ENCODE peak calls at places on chromosomes 7 and 10, in four cellular contexts. V is body of pancreas, M is fibroblast of lung, X is lung. J is an unnamed sample. For H3K36me3 and H3K4me1, the result is how much of the 10 kb centered on the place peaks cover.

GRCh38 chr7:107233174-107233573 is 64.4 kb downstream of the HBP1 start:
- DNase-seq in V (no peak), M (no peak), X (no peak), J (no peak)

GRCh38 chr10:131233611-131234258 is 77.8 kb downstream of the TCERG1L start:
- DNase-seq in V (no peak), M (no peak), X (no peak), J (no peak)

GRCh38 chr7:22943997-22944396 is 69.9 kb downstream of the HYCC1 start:
- DNase-seq in V (no peak), M (peak), X (no peak), J (peak)

GRCh38 chr7:111872837-111873646 is 310.8 kb upstream of the IMMP2L start:
- DNase-seq in V (no peak), M (no peak), X (no peak), J (no peak)

GRCh38 chr7:44073664-44074348 is 8.4 kb upstream of the PGAM2 start:
- DNase-seq in V (peak), M (no peak), X (peak), J (peak)

GRCh38 chr7:29606287-29606721 is 42.7 kb downstream of the PRR15 start:
- DNase-seq in V (no peak), M (peak), X (no peak), J (peak)

GRCh38 chr10:52483587-52483986 is 169.5 kb downstream of the DKK1 start:
- DNase-seq in V (no peak), M (no peak), X (no peak), J (no peak)

GRCh38 chr7:43511769-43512515 is 71.0 kb upstream of the STK17A start:
- DNase-seq in V (no peak), M (no peak), X (no peak), J (no peak)

GRCh38 chr10:70927221-70927943 is 39.0 kb upstream of the PCBD1 start:
- DNase-seq in V (no peak), M (no peak), X (no peak), J (no peak)

GRCh38 chr10:127302343-127302742 is 106.0 kb upstream of the INSYN2A start:
- DNase-seq in V (no peak), M (no peak), X (no peak), J (no peak)
- H3K36me3 ChIP-seq in V (under half), M (under half), X (under half), J (under half)

DNA sequence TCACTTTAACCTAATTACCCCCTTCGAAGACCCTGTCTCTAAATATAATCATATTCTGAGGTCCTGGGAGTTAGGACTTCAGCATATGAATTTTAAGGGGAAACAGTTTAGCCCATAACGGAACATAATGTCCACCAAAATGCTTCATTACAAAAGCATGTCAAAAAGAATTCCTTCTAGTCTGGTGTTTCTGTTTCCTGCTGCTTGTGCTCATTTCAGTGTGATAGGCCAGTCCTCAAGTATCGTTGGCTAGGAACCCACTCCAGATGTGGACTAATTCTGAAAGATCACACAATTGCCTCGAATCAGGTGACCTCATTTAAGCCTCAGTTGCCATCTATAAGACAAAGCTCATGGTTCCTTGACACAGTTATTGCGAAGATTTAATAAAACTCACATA is 29.6 kb downstream of the INPP5F start:
- DNase-seq in V (no peak), M (no peak), X (no peak), J (no peak)
- H3K4me1 ChIP-seq in V (under half), M (under half), X (under half), J (under half)

GRCh38 chr10:49299816-49300139 is 808 bp downstream of the C10orf71 start:
- DNase-seq in V (no peak), M (no peak), X (no peak), J (no peak)
- H3K4me3 ChIP-seq in V (no peak), M (no peak), X (no peak), J (no peak)

GRCh38 chr7:140689199-140690152 is 7.0 kb upstream of the NDUFB2 start:
- DNase-seq in V (no peak), M (no peak), X (no peak), J (no peak)
- H3K36me3 ChIP-seq in V (under half), M (under half), X (under half), J (under half)

GRCh38 chr7:134852626-134853025 is 73.2 kb downstream of the CALD1 start:
- DNase-seq in V (no peak), M (peak), X (no peak), J (no peak)

GRCh38 chr7:134856141-134856540 is 76.7 kb downstream of the CALD1 start:
- DNase-seq in V (no peak), M (no peak), X (no peak), J (no peak)

GRCh38 chr7:134856692-134857091 is 77.3 kb downstream of the CALD1 start:
- DNase-seq in V (peak), M (peak), X (no peak), J (no peak)

GRCh38 chr7:134855467-134855866 is 76.0 kb downstream of the CALD1 start:
- DNase-seq in V (no peak), M (peak), X (no peak), J (no peak)

GRCh38 chr7:134854816-134855215 is 75.4 kb downstream of the CALD1 start:
- DNase-seq in V (no peak), M (no peak), X (no peak), J (no peak)
- H3K4me1 ChIP-seq in V (under half), M (under half), X (under half), J (under half)